ENCODE peak calls at places on chromosomes 3 and 15, in eight cellular contexts. O is SW 1271; X is GM23338; J is globus pallidus; W is left cardiac atrium; C is activated T-helper 1 cell treated with anti-CD3 and anti-CD28 coated beads, Interleukin-2, amount 50 U/mL, for 16 hours; L is mesothelial cell of epicardium; Z is H7. R is an unnamed sample.

GRCh38 chr15:91133511-91133910 is 33.5 kb downstream of the SV2B start:
- DNase-seq in X (peak), W (no peak), L (no peak), O (no peak), J (no peak), Z (no peak), C (no peak), R (no peak)

GRCh38 chr3:44923634-44924033 is 49.2 kb downstream of the TGM4 start:
- DNase-seq in X (no peak), W (no peak), O (no peak), C (no peak), J (no peak), L (no peak), Z (no peak), R (no peak)

GRCh38 chr3:123379041-123379830 is 69.7 kb downstream of the ADCY5 start:
- DNase-seq in J (no peak), Z (no peak), W (no peak), C (no peak), X (no peak), L (no peak), O (no peak), R (no peak)

GRCh38 chr15:78007965-78008886 is 69.3 kb downstream of the TBC1D2B start:
- DNase-seq in L (no peak), O (no peak), X (no peak), C (no peak), W (peak), Z (no peak), J (no peak), R (no peak)

GRCh38 chr3:71987089-71987735 is 202.3 kb upstream of the PROK2 start:
- DNase-seq in L (no peak), J (no peak), C (no peak), Z (no peak), W (no peak), X (peak), O (no peak), R (no peak)

GRCh38 chr3:22714758-22715157 is 488.4 kb upstream of the UBE2E2 start:
- DNase-seq in L (no peak), C (no peak), W (no peak), X (peak), O (no peak), J (no peak), Z (no peak), R (no peak)

GRCh38 chr15:90762109-90762508 is 45.0 kb downstream of the BLM start:
- DNase-seq in O (no peak), X (peak), J (no peak), W (peak), L (no peak), Z (peak), C (no peak), R (no peak)

GRCh38 chr15:75016431-75016830 is 7.0 kb upstream of the PPCDC start:
- DNase-seq in L (no peak), C (no peak), W (no peak), X (no peak), O (no peak), Z (no peak), J (no peak), R (no peak)

GRCh38 chr3:83523470-83524073 is 1435.2 kb upstream of the CADM2 start:
- DNase-seq in L (peak), J (peak), Z (peak), O (peak), X (peak), W (no peak), C (no peak), R (peak)

GRCh38 chr15:47792231-47792630 is 74.9 kb downstream of the SEMA6D start:
- DNase-seq in X (no peak), W (no peak), Z (no peak), O (no peak), L (no peak), C (no peak), J (peak), R (no peak)

GRCh38 chr15:77830041-77830440 is 197.3 kb upstream of the LINGO1 start:
- DNase-seq in X (no peak), L (no peak), C (no peak), W (peak), Z (no peak), O (peak), J (no peak), R (peak)

GRCh38 chr3:134148534-134148933 is 102.1 kb downstream of the RYK start:
- DNase-seq in L (no peak), Z (no peak), W (no peak), C (no peak), O (no peak), J (no peak), X (no peak), R (no peak)

GRCh38 chr15:70014860-70015490 is 82.7 kb downstream of the TLE3 start:
- DNase-seq in J (no peak), O (no peak), L (no peak), C (no peak), X (peak), W (no peak), Z (peak), R (no peak)

GRCh38 chr15:90880381-90881145 is 3.7 kb upstream of the FES start:
- DNase-seq in L (no peak), C (no peak), Z (no peak), W (no peak), J (no peak), O (no peak), X (no peak), R (no peak)

GRCh38 chr3:87227104-87227834 is at the start of gene CHMP2B:
- DNase-seq in X (peak), J (peak), Z (peak), W (peak), L (peak), O (peak), C (peak), R (peak)

GRCh38 chr15:92693922-92694331 is 38.4 kb upstream of the FAM174B start:
- DNase-seq in O (peak), J (peak), X (peak), C (no peak), L (no peak), Z (peak), W (no peak), R (peak)

GRCh38 chr3:9396301-9396631 is 1.1 kb upstream of the SETD5 start:
- DNase-seq in C (peak), O (peak), W (peak), Z (no peak), J (no peak), L (no peak), X (peak), R (no peak)

GRCh38 chr3:12886106-12886679 is 44.8 kb upstream of the RPL32 start:
- DNase-seq in O (no peak), Z (no peak), X (no peak), W (no peak), L (no peak), J (no peak), C (no peak), R (no peak)

GRCh38 chr15:27454281-27455060 is 483.5 kb downstream of the GABRG3 start:
- DNase-seq in O (no peak), L (no peak), W (no peak), X (no peak), Z (no peak), J (no peak), C (no peak), R (no peak)

R was measured in BE2C.